ENCODE peak calls at places on chromosomes 5 and 9, in five cellular contexts. W is transverse colon; Z is dorsolateral prefrontal cortex; R is left lung; X is CD4-positive, CD25-positive, alpha-beta regulatory T cell. M is an unnamed sample. For H3K27me3, the result is how much of the 10 kb centered on the place peaks cover.

GRCh38 chr5:132566657-132567056 is 9.9 kb downstream of the RAD50 start:
- DNase-seq in X (no peak), W (no peak), R (no peak), Z (no peak), M (no peak)

GRCh38 chr5:116738270-116738947 is 163.8 kb upstream of the SEMA6A start:
- DNase-seq in R (no peak), W (no peak), X (no peak), Z (peak), M (no peak)

GRCh38 chr5:30765227-30765626 is 428.3 kb upstream of the CDH6 start:
- DNase-seq in W (no peak), R (no peak), X (no peak), Z (no peak), M (no peak)

GRCh38 chr9:4873066-4873465 is 80.3 kb downstream of the RCL1 start:
- DNase-seq in Z (no peak), W (no peak), X (no peak), R (no peak), M (no peak)

GRCh38 chr5:93151121-93151520 is 429.9 kb downstream of the NR2F1-AS1 start:
- DNase-seq in X (no peak), R (no peak), Z (no peak), W (no peak), M (no peak)

GRCh38 chr5:143243103-143243502 is 160.4 kb downstream of the NR3C1 start:
- DNase-seq in X (no peak), W (no peak), R (no peak), Z (no peak), M (peak)

GRCh38 chr5:102048940-102049339 is 247.1 kb downstream of the SLCO4C1 start:
- DNase-seq in Z (no peak), W (no peak), R (no peak), X (no peak), M (no peak)

GRCh38 chr9:90517103-90517502 is 125.5 kb downstream of the DIRAS2 start:
- DNase-seq in Z (no peak), R (no peak), W (no peak), X (no peak), M (no peak)

GRCh38 chr5:159956074-159956473 is 39.8 kb downstream of the ADRA1B start:
- DNase-seq in R (no peak), Z (no peak), W (no peak), X (no peak), M (no peak)

GRCh38 chr5:177369050-177369912 is 11.6 kb downstream of the RGS14 start:
- DNase-seq in W (no peak), X (peak), R (no peak), Z (no peak), M (peak)

GRCh38 chr5:111742595-111742994 is 14.4 kb downstream of the NREP start:
- DNase-seq in X (no peak), Z (no peak), W (no peak), R (no peak), M (peak)

GRCh38 chr5:150562832-150563231 is 54.9 kb downstream of the NDST1 start:
- DNase-seq in Z (no peak), R (peak), X (peak), W (peak), M (no peak)

GRCh38 chr9:112647596-112647995 is 70.3 kb downstream of the INIP start:
- DNase-seq in Z (no peak), X (no peak), W (no peak), R (no peak), M (no peak)

GRCh38 chr9:122261469-122261881 is 3.2 kb downstream of the RBM18 start:
- DNase-seq in Z (no peak), W (peak), R (peak), X (no peak), M (peak)

GRCh38 chr5:72452515-72453259 is 54.5 kb downstream of the ZNF366 start:
- DNase-seq in R (peak), Z (no peak), X (no peak), W (peak), M (peak)

GRCh38 chr5:74866653-74867162 is 521 bp upstream of the FAM169A start:
- DNase-seq in Z (peak), X (no peak), R (no peak), W (no peak), M (no peak)

GRCh38 chr5:73908846-73909245 is 282.9 kb downstream of the ARHGEF28 start:
- DNase-seq in W (no peak), Z (no peak), R (no peak), X (no peak), M (no peak)

GRCh38 chr9:133115604-133116345 is 5.3 kb downstream of the RALGDS start:
- DNase-seq in X (peak), R (peak), W (no peak), Z (peak), M (no peak)

GRCh38 chr9:120692901-120693573 is 21.2 kb downstream of the MEGF9 start:
- DNase-seq in R (no peak), W (no peak), Z (no peak), X (no peak), M (no peak)
- H3K27me3 ChIP-seq in R (under half), W (under half), Z (under half), X (under half), M (under half)

DNA sequence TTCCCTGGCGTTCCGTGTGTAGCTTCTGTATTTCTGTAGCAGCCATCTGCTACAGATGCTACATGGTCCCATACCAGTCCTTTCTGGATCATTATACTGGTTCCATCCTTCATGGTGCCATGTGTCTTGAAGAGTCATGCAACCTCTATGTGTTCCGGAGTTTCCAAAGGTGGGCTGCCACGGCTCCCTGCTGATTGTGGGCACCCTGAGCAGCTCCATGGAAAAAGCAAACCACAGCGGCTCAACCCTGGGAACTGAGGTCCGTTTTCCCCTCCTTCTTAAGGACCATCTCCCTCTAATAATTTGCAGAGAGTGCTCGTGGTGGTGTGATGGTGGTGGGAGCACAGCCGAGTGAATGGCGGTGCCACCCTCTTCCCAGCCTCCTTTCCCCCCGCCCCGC is 600.4 kb downstream of the CCDC171 start:
- DNase-seq in X (no peak), W (no peak), R (no peak), Z (no peak), M (no peak)
- H3K27me3 ChIP-seq in X (under half), W (under half), R (under half), Z (under half), M (under half)

GRCh38 chr5:51389326-51389581 is 6.0 kb downstream of the ISL1 start:
- DNase-seq in R (no peak), X (no peak), Z (no peak), W (no peak), M (no peak)

GRCh38 chr5:51387854-51388320 is 4.6 kb downstream of the ISL1 start:
- DNase-seq in W (no peak), X (no peak), Z (no peak), R (no peak), M (no peak)

GRCh38 chr5:51386916-51387853 is 3.9 kb downstream of the ISL1 start:
- DNase-seq in W (no peak), R (no peak), X (no peak), Z (no peak), M (no peak)

GRCh38 chr5:51389582-51390463 is 6.6 kb downstream of the ISL1 start:
- DNase-seq in R (no peak), W (no peak), X (no peak), Z (no peak), M (no peak)

DNA sequence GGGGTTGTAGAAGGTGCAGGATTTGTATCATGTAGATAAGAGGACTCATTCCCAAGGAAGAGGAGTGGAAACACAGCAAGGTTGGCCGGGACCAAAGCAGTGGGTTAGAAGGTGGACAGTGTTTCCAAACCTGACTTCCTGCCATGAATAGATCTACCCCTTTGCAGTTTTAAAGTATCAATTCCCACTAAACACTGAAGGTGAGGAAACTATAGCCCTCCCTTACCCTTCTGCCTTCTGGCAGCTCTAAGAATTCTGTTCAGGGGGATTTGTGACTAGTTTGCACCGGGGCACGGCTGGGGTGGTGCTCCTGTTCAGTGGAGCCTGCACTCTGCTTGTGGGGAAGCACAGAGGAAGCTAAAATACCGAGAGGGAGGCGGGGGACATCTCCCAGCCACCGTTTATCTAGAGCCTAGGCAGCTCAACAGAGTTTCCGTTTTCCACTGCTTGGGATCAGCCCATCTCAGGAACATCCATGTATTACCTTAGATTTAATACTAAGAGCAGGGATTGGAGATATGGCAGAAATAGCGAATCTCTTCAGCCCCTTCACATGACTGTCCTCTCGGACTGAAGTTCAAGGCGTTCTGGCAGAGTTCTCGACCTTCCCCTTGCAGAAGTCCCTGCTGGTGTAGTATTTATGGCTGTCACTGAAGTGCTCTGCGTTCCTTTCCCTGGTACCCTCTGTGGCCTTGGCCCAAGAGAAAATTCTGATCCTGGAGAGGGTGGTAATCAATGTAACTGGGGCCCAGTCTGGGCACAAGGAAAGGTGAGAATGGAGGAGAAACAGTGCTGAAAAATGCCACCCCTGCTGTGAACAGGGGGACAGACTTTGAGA is 5.5 kb downstream of the ISL1 start:
- DNase-seq in R (no peak), W (no peak), X (no peak), Z (no peak), M (no peak)
- H3K27me3 ChIP-seq in R (half or more), W (half or more), X (under half), Z (half or more), M (half or more)

GRCh38 chr9:38212016-38212415 is 143.0 kb upstream of the SHB start:
- DNase-seq in X (no peak), R (no peak), Z (no peak), W (peak), M (no peak)

GRCh38 chr9:38205279-38205678 is 136.3 kb upstream of the SHB start:
- DNase-seq in X (no peak), W (no peak), R (no peak), Z (no peak), M (no peak)

GRCh38 chr9:38211002-38211401 is 142.0 kb upstream of the SHB start:
- DNase-seq in W (no peak), X (no peak), Z (no peak), R (no peak), M (no peak)

GRCh38 chr9:38208206-38208901 is 139.3 kb upstream of the SHB start:
- DNase-seq in X (no peak), Z (no peak), W (no peak), R (no peak), M (no peak)

GRCh38 chr9:38207247-38207778 is 138.3 kb upstream of the SHB start:
- DNase-seq in X (no peak), W (no peak), Z (no peak), R (no peak), M (no peak)
- H3K27me3 ChIP-seq in X (under half), W (under half), Z (under half), R (under half), M (under half)

GRCh38 chr9:34580358-34580757 is 9.2 kb downstream of the CNTFR start:
- DNase-seq in Z (no peak), R (no peak), X (no peak), W (no peak), M (no peak)
- H3K27me3 ChIP-seq in Z (under half), R (half or more), X (under half), W (half or more), M (under half)

DNA sequence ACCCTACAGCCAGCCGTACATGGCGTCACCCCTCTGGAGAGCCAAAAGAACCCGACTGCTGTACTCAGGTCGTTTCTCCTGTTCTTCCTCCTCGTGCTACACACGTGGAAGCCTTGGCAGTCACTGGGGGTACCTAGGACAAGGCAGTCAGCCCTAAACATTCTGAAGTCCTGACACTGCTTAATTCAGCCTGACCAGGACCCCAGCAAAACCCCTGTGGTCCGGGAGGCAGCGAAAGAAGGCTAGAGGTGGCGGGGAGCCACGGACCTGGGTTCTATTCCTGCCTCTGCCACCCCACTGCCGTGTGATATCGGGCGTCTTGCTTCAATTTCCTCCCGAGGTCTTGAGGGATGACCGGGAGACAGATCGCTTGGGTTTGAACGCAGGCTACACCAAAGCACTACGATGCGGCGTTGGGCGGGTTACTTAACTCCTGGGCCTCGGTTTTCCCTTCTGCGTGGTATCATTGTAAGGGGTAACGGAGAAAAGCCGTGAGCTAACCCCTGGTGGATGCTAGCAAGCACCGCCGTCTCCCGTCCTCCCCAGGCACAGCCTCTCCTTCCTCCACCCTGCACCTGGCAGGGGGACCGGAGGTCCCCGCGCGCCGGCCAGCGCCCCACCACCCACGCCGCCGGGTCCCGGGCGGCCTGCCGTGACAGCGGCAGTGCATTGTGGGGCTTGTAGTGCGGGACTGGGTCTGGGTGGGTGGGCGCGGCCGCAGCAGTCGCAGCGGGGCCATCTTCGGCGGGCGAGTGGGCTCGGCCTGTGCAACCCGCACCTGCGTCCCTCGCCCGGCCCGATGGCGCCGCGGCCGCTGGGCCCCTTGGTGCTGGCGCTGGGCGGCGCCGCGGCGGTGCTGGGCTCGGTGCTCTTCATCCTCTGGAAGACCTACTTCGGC is at the start of gene ARL10:
- DNase-seq in X (peak), Z (peak), W (peak), R (no peak), M (no peak)
- H3K27me3 ChIP-seq in X (under half), Z (under half), W (under half), R (under half), M (under half)